ENCODE peak calls at places on chromosomes 1 and 21, in ten cellular contexts. B is activated CD4-positive, CD25-positive, alpha-beta regulatory T cell treated with anti-CD3 and anti-CD28 coated beads, Interleukin-2, amount 50 U/mL, for 72 hours; H is cardiac fibroblast; G is GM23248; W is T-helper 9 cell; R is stimulated activated CD4-positive, alpha-beta T cell treated with anti-CD3 and anti-CD28 coated beads, Interleukin-1b, Interleukin-23, amount 100 ng/mL, for 24 hours; A is RWPE2; I is HuH-7.5; E is GM06990; Y is HTR-8/SVneo. Z is an unnamed sample.

GRCh38 chr1:8065369-8065768 is 39.3 kb upstream of the ERRFI1 start:
- DNase-seq in B (no peak), W (no peak), E (no peak), G (no peak), Y (no peak), H (no peak), R (no peak), I (no peak), A (no peak), Z (no peak)

GRCh38 chr21:41763996-41764395 is 2.9 kb downstream of the RIPK4 start:
- DNase-seq in Y (no peak), E (no peak), I (no peak), G (no peak), W (no peak), R (no peak), B (no peak), H (no peak), A (no peak), Z (no peak)

GRCh38 chr1:100476736-100477135 is 61.2 kb upstream of the GPR88 start:
- DNase-seq in Y (no peak), E (no peak), R (no peak), B (no peak), A (no peak), W (no peak), I (no peak), H (no peak), G (no peak), Z (no peak)

GRCh38 chr1:15501208-15502032 is 22.6 kb downstream of the CASP9 start:
- DNase-seq in G (peak; percentile 80), I (peak; percentile 74), Y (peak; percentile 68), H (peak; percentile 69), R (no peak), W (peak; percentile 37), E (no peak), A (no peak), B (peak; percentile 52), Z (no peak)

GRCh38 chr1:152768847-152769533 is 6.0 kb upstream of the LCE1F start:
- DNase-seq in E (no peak), A (no peak), Y (no peak), W (no peak), I (no peak), H (no peak), G (peak; percentile 84), R (no peak), B (no peak), Z (no peak)

GRCh38 chr1:171141336-171142051 is 43.6 kb upstream of the FMO2 start:
- DNase-seq in E (no peak), H (peak; percentile 97), I (no peak), Y (no peak), G (peak; percentile 74), W (no peak), R (no peak), A (no peak), B (no peak), Z (no peak)

GRCh38 chr1:69738458-69738857 is 170.7 kb downstream of the LRRC7 start:
- DNase-seq in Y (no peak), G (no peak), E (no peak), R (no peak), B (no peak), H (no peak), W (no peak), A (no peak), I (no peak), Z (no peak)

GRCh38 chr1:27566462-27567182 is 37.3 kb downstream of the AHDC1 start:
- DNase-seq in Y (no peak), A (no peak), R (no peak), I (no peak), G (no peak), W (no peak), H (no peak), E (no peak), B (no peak), Z (no peak)

GRCh38 chr1:44293761-44294315 is 61.2 kb downstream of the ERI3 start:
- DNase-seq in R (no peak), W (no peak), B (no peak), A (no peak), H (no peak), G (no peak), I (no peak), E (no peak), Y (no peak), Z (no peak)

GRCh38 chr1:3431686-3432085 is 22.8 kb upstream of the ARHGEF16 start:
- DNase-seq in B (no peak), H (no peak), G (no peak), E (no peak), A (no peak), R (no peak), Y (no peak), I (no peak), W (no peak), Z (no peak)

GRCh38 chr1:20124451-20125057 is 5.2 kb upstream of the PLA2G2D start:
- DNase-seq in R (no peak), I (no peak), G (peak; percentile 81), A (no peak), H (peak; percentile 82), E (peak; percentile 36), Y (peak; percentile 75), W (no peak), B (no peak), Z (peak; percentile 10)

GRCh38 chr1:40393173-40393572 is 19.6 kb downstream of the SMAP2 start:
- DNase-seq in H (no peak), A (no peak), B (no peak), G (no peak), Y (no peak), R (no peak), E (no peak), I (no peak), W (no peak), Z (no peak)

GRCh38 chr1:226618380-226618779 is 69.8 kb downstream of the STUM start:
- DNase-seq in A (no peak), G (no peak), I (no peak), R (no peak), W (no peak), H (no peak), B (no peak), E (no peak), Y (no peak), Z (no peak)

GRCh38 chr1:145758116-145758515 is 38.8 kb downstream of the CD160 start:
- DNase-seq in B (no peak), W (no peak), I (no peak), E (no peak), G (no peak), A (no peak), H (no peak), Y (no peak), R (no peak), Z (no peak)

GRCh38 chr1:26317612-26318337 is at the start of gene CD52:
- DNase-seq in H (no peak), R (peak; percentile 40), G (no peak), B (peak; percentile 47), I (no peak), A (no peak), Y (no peak), E (peak; percentile 63), W (peak; percentile 62), Z (no peak)

GRCh38 chr1:37831809-37832208 is 23.8 kb upstream of the YRDC start:
- DNase-seq in R (no peak), A (no peak), W (no peak), Y (no peak), H (no peak), G (no peak), E (no peak), B (no peak), I (no peak), Z (no peak)

GRCh38 chr1:24575905-24576587 is 20.2 kb downstream of the NCMAP start:
- DNase-seq in Y (no peak), A (no peak), G (no peak), R (no peak), W (no peak), H (no peak), B (no peak), E (no peak), I (no peak), Z (no peak)

GRCh38 chr1:16300436-16300835 is 51.8 kb downstream of the FBXO42 start:
- DNase-seq in E (no peak), A (no peak), H (no peak), Y (no peak), W (no peak), I (no peak), B (no peak), G (no peak), R (no peak), Z (no peak)

GRCh38 chr21:31665397-31665796 is 5.9 kb downstream of the SOD1 start:
- DNase-seq in Y (no peak), B (no peak), R (no peak), A (no peak), H (peak; percentile 15), G (peak; percentile 62), I (no peak), E (no peak), W (no peak), Z (no peak)

GRCh38 chr1:228095938-228096337 is 7.2 kb downstream of the C1orf35 start:
- DNase-seq in R (no peak), G (peak; percentile 60), Y (no peak), I (peak; percentile 2), H (peak; percentile 29), B (peak; percentile 17), A (no peak), W (no peak), E (no peak), Z (no peak)

GRCh38 chr21:41868062-41868710 is 11.0 kb downstream of the PRDM15 start:
- DNase-seq in B (no peak), H (peak; percentile 59), G (peak; percentile 72), E (peak; percentile 59), W (no peak), R (no peak), I (no peak), A (no peak), Y (no peak), Z (no peak)

GRCh38 chr1:48470506-48470905 is 1.5 kb downstream of the SPATA6 start:
- DNase-seq in W (no peak), H (peak; percentile 55), A (no peak), B (no peak), E (no peak), R (no peak), Y (no peak), I (no peak), G (peak; percentile 61), Z (no peak)

GRCh38 chr1:51850420-51851297 is 27.9 kb downstream of the NRDC start:
- DNase-seq in I (no peak), A (no peak), Y (no peak), W (no peak), R (no peak), B (no peak), H (no peak), E (no peak), G (no peak), Z (no peak)

GRCh38 chr1:23423415-23424170 is 955 bp downstream of the TCEA3 start:
- DNase-seq in A (no peak), Y (no peak), B (no peak), W (no peak), G (peak; percentile 37), I (peak; percentile 85), E (no peak), H (no peak), R (no peak), Z (no peak)

GRCh38 chr1:12627308-12627707 is 9.3 kb upstream of the DHRS3 start:
- DNase-seq in A (no peak), G (no peak), H (no peak), W (no peak), E (no peak), I (no peak), B (no peak), R (no peak), Y (no peak), Z (no peak)

GRCh38 chr1:54337928-54338327 is 68.3 kb downstream of the SSBP3 start:
- DNase-seq in Y (no peak), W (no peak), E (no peak), H (peak; percentile 33), R (no peak), B (no peak), A (no peak), I (no peak), G (peak; percentile 47), Z (no peak)

GRCh38 chr1:190747643-190748186 is 270.1 kb upstream of the BRINP3 start:
- DNase-seq in E (no peak), B (no peak), H (peak; percentile 9), W (no peak), R (no peak), I (no peak), A (no peak), G (no peak), Y (no peak), Z (no peak)

GRCh38 chr1:94688646-94689045 is 131.5 kb upstream of the SLC44A3 start:
- DNase-seq in I (no peak), A (no peak), E (no peak), R (no peak), W (no peak), G (no peak), Y (no peak), B (no peak), H (no peak), Z (no peak)

Z was measured in T1000.